ENCODE peak calls at places on chromosomes 13 and 19, in five cellular contexts. C is mammary epithelial cell, I is AG04450, T is BJ, J is transverse colon. E is an unnamed sample.
A peak's percentile ranks its signal among the peaks of the same experiment; 100 is the strongest.

GRCh38 chr19:44746946-44747738 is 1.4 kb upstream of the BCL3 start:
- DNase-seq in C (peak; percentile 98), I (peak; percentile 84), T (peak; percentile 84), J (peak; percentile 97), E (peak; percentile 99)

GRCh38 chr13:110590577-110590976 is 24.8 kb upstream of the NAXD start:
- DNase-seq in C (peak; percentile 50), I (no peak), T (no peak), J (no peak), E (peak; percentile 13)

GRCh38 chr13:113918580-113918979 is 54.7 kb upstream of the GAS6 start:
- DNase-seq in C (no peak), I (no peak), T (no peak), J (no peak), E (no peak)

GRCh38 chr13:59371229-59371628 is 792.5 kb downstream of the DIAPH3 start:
- DNase-seq in C (no peak), I (no peak), T (no peak), J (no peak), E (no peak)

GRCh38 chr19:8526345-8527062 is 12.5 kb upstream of the ZNF414 start:
- DNase-seq in C (peak; percentile 81), I (peak; percentile 78), T (peak; percentile 60), J (peak; percentile 92), E (peak; percentile 92)

GRCh38 chr13:45370922-45371406 is 30.0 kb upstream of the TPT1 start:
- DNase-seq in C (no peak), I (peak; percentile 73), T (no peak), J (peak; percentile 71), E (no peak)

GRCh38 chr19:28305513-28305912 is 907.4 kb downstream of the UQCRFS1 start:
- DNase-seq in C (no peak), I (no peak), T (no peak), J (no peak), E (no peak)

GRCh38 chr19:50427997-50428425 is 4.7 kb upstream of the MYBPC2 start:
- DNase-seq in C (no peak), I (peak; percentile 11), T (no peak), J (peak; percentile 81), E (no peak)

GRCh38 chr13:98300956-98301641 is 124.0 kb upstream of the RNF113B start:
- DNase-seq in C (peak; percentile 74), I (peak; percentile 52), T (no peak), J (no peak), E (peak; percentile 22)

GRCh38 chr19:4713384-4713951 is 10.2 kb downstream of the DPP9 start:
- DNase-seq in C (peak; percentile 99), I (peak; percentile 58), T (peak; percentile 77), J (peak; percentile 93), E (peak; percentile 83)

GRCh38 chr19:7078007-7078406 is 8.5 kb downstream of the ZNF557 start:
- DNase-seq in C (no peak), I (no peak), T (no peak), J (no peak), E (no peak)

GRCh38 chr19:932647-933552 is 7.1 kb downstream of the ARID3A start:
- DNase-seq in C (peak; percentile 61), I (peak; percentile 85), T (peak; percentile 77), J (peak; percentile 75), E (peak; percentile 31)

GRCh38 chr13:60881507-60881906 is 484.5 kb downstream of the TDRD3 start:
- DNase-seq in C (no peak), I (no peak), T (no peak), J (no peak), E (no peak)

GRCh38 chr13:112715715-112716460 is 26.1 kb downstream of the ATP11A start:
- DNase-seq in C (no peak), I (no peak), T (no peak), J (no peak), E (no peak)

GRCh38 chr13:68047889-68048288 is 817.8 kb upstream of the PCDH9 start:
- DNase-seq in C (peak; percentile 24), I (no peak), T (no peak), J (no peak), E (no peak)

GRCh38 chr13:111410232-111411021 is 90.0 kb downstream of the TEX29 start:
- DNase-seq in C (no peak), I (no peak), T (no peak), J (peak; percentile 14), E (no peak)

GRCh38 chr19:31391518-31391917 is 42.3 kb upstream of the TSHZ3 start:
- DNase-seq in C (no peak), I (no peak), T (no peak), J (no peak), E (no peak)

GRCh38 chr13:58907347-58907746 is 1256.4 kb downstream of the DIAPH3 start:
- DNase-seq in C (no peak), I (no peak), T (no peak), J (no peak), E (no peak)

GRCh38 chr19:7925171-7925837 is 631 bp downstream of the CTXN1 start:
- DNase-seq in C (no peak), I (no peak), T (no peak), J (peak; percentile 77), E (peak; percentile 68)

GRCh38 chr19:16436780-16437179 is 35.0 kb downstream of the EPS15L1 start:
- DNase-seq in C (no peak), I (no peak), T (no peak), J (no peak), E (no peak)

GRCh38 chr13:40477623-40478608 is 188.5 kb downstream of the FOXO1 start:
- DNase-seq in C (no peak), I (no peak), T (no peak), J (no peak), E (no peak)

GRCh38 chr13:88086577-88086976 is 415.4 kb downstream of the SLITRK5 start:
- DNase-seq in C (no peak), I (peak; percentile 23), T (no peak), J (no peak), E (no peak)

GRCh38 chr13:62387642-62388041 is 972.0 kb upstream of the PCDH20 start:
- DNase-seq in C (no peak), I (peak; percentile 0), T (no peak), J (no peak), E (no peak)

GRCh38 chr19:34259367-34259865 is 5.1 kb downstream of the GARRE1 start:
- DNase-seq in C (no peak), I (no peak), T (peak; percentile 12), J (no peak), E (no peak)

GRCh38 chr13:85655040-85655439 is 144.2 kb downstream of the SLITRK6 start:
- DNase-seq in C (no peak), I (no peak), T (no peak), J (no peak), E (no peak)

GRCh38 chr13:77061362-77061761 is 34.4 kb upstream of the FBXL3 start:
- DNase-seq in C (no peak), I (no peak), T (no peak), J (no peak), E (no peak)

GRCh38 chr13:95552539-95553270 is at the start of gene CLDN10:
- DNase-seq in C (no peak), I (no peak), T (no peak), J (no peak), E (peak; percentile 50)
- TF ChIP-seq CTCF in C (no peak), I (no peak), T (no peak), J (no peak), E (no peak)

DNA sequence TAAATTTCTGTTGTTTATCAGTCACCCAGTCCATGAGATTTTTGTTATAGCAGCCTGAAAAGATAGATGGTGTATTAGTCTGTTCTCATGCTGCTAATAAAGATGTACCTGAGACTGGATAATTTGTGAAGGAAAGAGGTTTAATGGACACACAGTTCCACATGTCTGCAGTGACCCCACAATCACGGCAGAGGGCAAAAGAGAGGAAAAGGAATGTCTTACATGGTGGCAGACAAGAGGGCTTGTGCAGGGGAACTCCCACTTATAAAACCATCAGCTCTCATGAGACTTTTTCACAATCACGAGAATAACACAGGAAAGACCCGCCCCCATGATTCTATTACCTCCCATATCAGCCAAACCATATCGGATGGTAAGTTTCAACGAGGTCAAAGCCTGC is 309.2 kb downstream of the LIG4 start:
- DNase-seq in C (no peak), I (no peak), T (no peak), J (no peak), E (no peak)
- TF ChIP-seq CTCF in C (no peak), I (no peak), T (no peak), J (no peak), E (no peak)

GRCh38 chr19:46369817-46370216 is 22.9 kb downstream of the PPP5C start:
- DNase-seq in C (peak; percentile 87), I (no peak), T (no peak), J (no peak), E (peak; percentile 57)

GRCh38 chr19:46374526-46375475 is 27.9 kb downstream of the PPP5C start:
- DNase-seq in C (no peak), I (no peak), T (no peak), J (no peak), E (no peak)

GRCh38 chr19:46373573-46374359 is 26.9 kb downstream of the PPP5C start:
- DNase-seq in C (peak; percentile 99), I (no peak), T (no peak), J (peak; percentile 94), E (peak; percentile 99)

GRCh38 chr19:46371371-46371901 is 24.5 kb downstream of the PPP5C start:
- DNase-seq in C (peak; percentile 27), I (no peak), T (no peak), J (no peak), E (no peak)

DNA sequence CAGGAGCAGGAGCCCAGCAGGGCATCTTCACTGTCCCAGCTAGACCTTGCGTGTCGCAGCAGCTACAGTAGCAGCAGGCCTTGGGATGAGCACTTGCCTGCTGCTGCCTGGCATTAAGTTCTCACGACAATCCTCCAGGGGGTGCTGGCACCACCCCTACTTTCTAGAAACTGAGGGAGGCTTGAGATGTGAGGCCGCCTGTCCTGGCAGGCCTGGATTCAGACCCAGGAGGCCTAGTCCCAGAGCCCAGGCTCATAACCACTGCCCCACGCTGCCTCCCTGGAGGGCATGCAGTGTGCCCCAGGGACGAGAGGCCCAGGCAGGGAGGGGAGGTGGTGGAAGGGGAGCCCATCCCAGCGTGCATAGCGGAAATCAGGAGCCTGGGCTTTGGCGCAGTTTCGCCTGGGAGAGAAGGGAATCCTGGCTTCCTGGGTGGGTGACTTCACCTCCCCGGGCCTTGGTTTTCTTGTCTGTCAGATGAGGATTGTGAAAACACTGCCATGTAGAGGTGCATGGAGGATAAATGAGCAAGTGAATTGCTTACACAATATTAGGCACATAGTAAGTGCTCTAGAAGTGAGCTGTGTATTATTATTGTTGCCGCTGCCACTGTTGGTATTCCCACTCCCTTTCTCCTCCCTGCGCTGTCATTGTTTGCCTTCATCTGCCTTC is 26.1 kb downstream of the PPP5C start:
- DNase-seq in C (no peak), I (no peak), T (no peak), J (no peak), E (peak; percentile 41)
- TF ChIP-seq CTCF in C (peak; percentile 39), I (peak; percentile 50), T (peak; percentile 38), J (no peak), E (peak; percentile 26)

DNA sequence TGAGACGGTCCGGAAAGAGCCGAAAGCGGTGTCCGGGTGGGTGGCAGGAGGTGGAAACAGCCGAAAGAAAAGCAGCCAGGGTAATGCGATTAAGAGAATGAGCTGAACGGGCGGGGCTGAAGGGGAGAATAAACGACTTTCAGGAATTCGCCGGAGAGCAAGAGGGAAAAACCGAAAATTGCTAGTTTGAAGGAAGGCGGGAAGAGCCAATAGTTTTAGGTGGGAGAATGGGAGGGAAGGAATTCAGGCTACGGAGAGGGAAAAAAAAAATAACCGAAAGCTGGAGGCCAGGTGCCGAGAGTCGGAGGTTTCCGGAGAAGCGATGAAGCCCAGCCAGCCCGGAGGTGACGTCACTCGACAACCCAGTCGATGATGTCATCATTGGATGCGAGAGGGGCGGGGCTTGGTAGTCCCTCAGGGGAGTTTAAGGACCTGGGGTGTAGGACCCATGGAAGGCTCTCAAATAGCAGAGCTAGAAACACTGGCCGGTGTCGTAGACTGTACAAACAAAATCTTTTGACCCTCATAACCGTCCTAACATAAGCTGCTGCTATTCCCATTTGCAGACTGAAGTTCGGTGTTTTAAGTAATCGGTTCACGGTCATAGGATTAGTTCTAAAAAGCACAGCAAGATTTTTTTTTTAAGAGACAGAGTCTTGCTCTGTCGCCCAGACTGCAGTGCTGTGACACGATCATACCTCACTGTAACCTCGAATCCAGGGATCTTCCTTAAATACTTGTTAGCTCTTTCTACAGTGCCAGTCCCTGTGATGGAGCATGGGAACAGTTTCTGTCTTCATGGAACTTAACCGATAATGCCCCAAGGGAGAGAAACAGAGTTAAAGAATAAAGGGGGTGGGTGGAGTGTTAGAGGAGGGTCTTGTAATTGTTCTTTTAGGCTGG is at the start of gene ZC3H4:
- DNase-seq in C (peak; percentile 87), I (peak; percentile 84), T (peak; percentile 55), J (peak; percentile 98), E (peak; percentile 98)
- TF ChIP-seq CTCF in C (no peak), I (no peak), T (no peak), J (no peak), E (no peak)